ENCODE peak calls at places on chromosomes 6 and 20, in eight cellular contexts. F is A549, B is NB4, E is HCT116, V is GM12892, Z is spleen, U is suprapubic skin, M is heart left ventricle. Q is an unnamed sample.

GRCh38 chr6:30730611-30731435 is 10.7 kb downstream of the TUBB start:
- DNase-seq in F (no peak), B (peak), E (peak), V (peak), Z (peak), U (no peak), M (peak), Q (peak)

GRCh38 chr6:29943053-29943966 is 978 bp downstream of the HLA-A start:
- DNase-seq in F (no peak), B (no peak), E (no peak), V (no peak), Z (peak), U (peak), M (no peak), Q (no peak)

GRCh38 chr6:72787521-72788031 is 165.7 kb downstream of the KCNQ5 start:
- DNase-seq in F (peak), B (no peak), E (no peak), V (no peak), Z (no peak), U (no peak), M (no peak), Q (peak)

GRCh38 chr20:35059612-35060011 is 33.0 kb downstream of the TRPC4AP start:
- DNase-seq in F (no peak), B (no peak), E (no peak), V (no peak), Z (no peak), U (no peak), M (no peak), Q (no peak)

GRCh38 chr20:15196580-15197255 is 859.3 kb upstream of the FLRT3 start:
- DNase-seq in F (no peak), B (no peak), E (no peak), V (no peak), Z (no peak), U (no peak), M (no peak), Q (no peak)

GRCh38 chr6:31952140-31952805 is 6.4 kb downstream of the CFB start:
- DNase-seq in F (peak), B (peak), E (no peak), V (no peak), Z (no peak), U (no peak), M (peak), Q (peak)

GRCh38 chr6:79946773-79947190 is 571 bp downstream of the ELOVL4 start:
- DNase-seq in F (peak), B (peak), E (no peak), V (no peak), Z (no peak), U (no peak), M (no peak), Q (no peak)

GRCh38 chr20:50036703-50037102 is 53.9 kb downstream of the SNAI1 start:
- DNase-seq in F (no peak), B (no peak), E (no peak), V (no peak), Z (no peak), U (no peak), M (no peak), Q (no peak)

GRCh38 chr6:79031821-79032590 is 46.0 kb downstream of the PHIP start:
- DNase-seq in F (no peak), B (no peak), E (no peak), V (no peak), Z (no peak), U (no peak), M (no peak), Q (no peak)

GRCh38 chr6:82608777-82609176 is 245.2 kb downstream of the TPBG start:
- DNase-seq in F (no peak), B (no peak), E (no peak), V (no peak), Z (no peak), U (no peak), M (no peak), Q (peak)

GRCh38 chr6:85401186-85402062 is 48.5 kb upstream of the NT5E start:
- DNase-seq in F (no peak), B (no peak), E (no peak), V (no peak), Z (no peak), U (no peak), M (no peak), Q (peak)

GRCh38 chr6:155066371-155066770 is 71.3 kb downstream of the TIAM2 start:
- DNase-seq in F (no peak), B (no peak), E (no peak), V (no peak), Z (no peak), U (no peak), M (no peak), Q (no peak)

GRCh38 chr6:33673847-33674246 is 37.7 kb downstream of the UQCC2 start:
- DNase-seq in F (no peak), B (no peak), E (no peak), V (no peak), Z (no peak), U (no peak), M (no peak), Q (no peak)

GRCh38 chr20:58855506-58856314 is 3.2 kb downstream of the GNAS start:
- DNase-seq in F (no peak), B (no peak), E (no peak), V (no peak), Z (no peak), U (no peak), M (no peak), Q (no peak)

GRCh38 chr6:125781307-125781868 is 9.4 kb upstream of the NCOA7 start:
- DNase-seq in F (no peak), B (no peak), E (no peak), V (no peak), Z (peak), U (no peak), M (no peak), Q (peak)

GRCh38 chr6:64815718-64816117 is 891.3 kb downstream of the EYS start:
- DNase-seq in F (no peak), B (peak), E (no peak), V (no peak), Z (no peak), U (no peak), M (no peak), Q (no peak)

GRCh38 chr6:149363154-149363553 is 36.9 kb upstream of the SUMO4 start:
- DNase-seq in F (no peak), B (no peak), E (peak), V (no peak), Z (no peak), U (no peak), M (no peak), Q (no peak)

GRCh38 chr6:84681693-84682326 is 82.6 kb downstream of the TBX18 start:
- DNase-seq in F (no peak), B (no peak), E (no peak), V (no peak), Z (no peak), U (no peak), M (no peak), Q (no peak)

GRCh38 chr20:37471741-37472235 is 49.3 kb upstream of the NNAT start:
- DNase-seq in F (no peak), B (no peak), E (no peak), V (no peak), Z (no peak), U (no peak), M (no peak), Q (no peak)

GRCh38 chr6:9646346-9647042 is 768.4 kb downstream of the TFAP2A start:
- DNase-seq in F (no peak), B (peak), E (no peak), V (no peak), Z (no peak), U (no peak), M (peak), Q (no peak)

GRCh38 chr6:134850906-134851305 is 99.0 kb downstream of the ALDH8A1 start:
- DNase-seq in F (no peak), B (no peak), E (no peak), V (no peak), Z (no peak), U (no peak), M (no peak), Q (no peak)

GRCh38 chr20:39795401-39796272 is 833.5 kb downstream of the DHX35 start:
- DNase-seq in F (no peak), B (no peak), E (no peak), V (no peak), Z (no peak), U (no peak), M (no peak), Q (peak)

GRCh38 chr6:56637640-56638039 is 5.0 kb downstream of the DST start:
- DNase-seq in F (peak), B (peak), E (peak), V (no peak), Z (no peak), U (no peak), M (no peak), Q (no peak)

GRCh38 chr6:95578106-95578410 is 723 bp downstream of the MANEA start:
- DNase-seq in F (no peak), B (no peak), E (no peak), V (peak), Z (peak), U (no peak), M (no peak), Q (no peak)

GRCh38 chr20:22414354-22414753 is 170.0 kb downstream of the FOXA2 start:
- DNase-seq in F (no peak), B (no peak), E (no peak), V (no peak), Z (no peak), U (no peak), M (no peak), Q (no peak)

GRCh38 chr6:21946298-21946783 is 350.5 kb downstream of the PRL start:
- DNase-seq in F (no peak), B (peak), E (no peak), V (no peak), Z (no peak), U (no peak), M (no peak), Q (no peak)

GRCh38 chr6:134166529-134167221 is 114.3 kb upstream of the SLC2A12 start:
- DNase-seq in F (no peak), B (no peak), E (no peak), V (no peak), Z (no peak), U (no peak), M (no peak), Q (no peak)

GRCh38 chr6:166025149-166025898 is 142.3 kb downstream of the TBXT start:
- DNase-seq in F (no peak), B (no peak), E (no peak), V (no peak), Z (no peak), U (no peak), M (no peak), Q (peak)

GRCh38 chr6:75602164-75602896 is 650 bp downstream of the SENP6 start:
- DNase-seq in F (no peak), B (peak), E (peak), V (peak), Z (peak), U (peak), M (peak), Q (peak)
- TF ChIP-seq POLR2A in F (peak), B (no peak), E (no peak), V (no peak), Z (no peak), U (no peak), M (no peak), Q (no peak)

GRCh38 chr6:107315116-107315515 is 144.2 kb downstream of the PDSS2 start:
- DNase-seq in F (no peak), B (no peak), E (no peak), V (no peak), Z (no peak), U (no peak), M (no peak), Q (no peak)
- TF ChIP-seq POLR2A in F (no peak), B (no peak), E (no peak), V (no peak), Z (no peak), U (no peak), M (no peak), Q (no peak)

GRCh38 chr20:3753501-3754257 is 13.9 kb downstream of the ADISSP start:
- DNase-seq in F (no peak), B (no peak), E (no peak), V (no peak), Z (no peak), U (no peak), M (no peak), Q (no peak)

GRCh38 chr20:3752386-3752759 is 15.2 kb downstream of the ADISSP start:
- DNase-seq in F (no peak), B (no peak), E (no peak), V (no peak), Z (no peak), U (no peak), M (no peak), Q (no peak)

GRCh38 chr20:3751664-3752385 is 15.7 kb downstream of the ADISSP start:
- DNase-seq in F (no peak), B (no peak), E (no peak), V (no peak), Z (no peak), U (no peak), M (peak), Q (peak)

GRCh38 chr20:3754258-3754595 is 13.3 kb downstream of the ADISSP start:
- DNase-seq in F (no peak), B (no peak), E (no peak), V (no peak), Z (no peak), U (no peak), M (no peak), Q (no peak)

GRCh38 chr20:3753098-3753497 is 14.5 kb downstream of the ADISSP start:
- DNase-seq in F (peak), B (peak), E (peak), V (peak), Z (no peak), U (no peak), M (no peak), Q (peak)
- TF ChIP-seq POLR2A in F (no peak), B (no peak), E (no peak), V (no peak), Z (no peak), U (no peak), M (no peak), Q (no peak)

GRCh38 chr20:13786143-13786828 is 1.5 kb downstream of the NDUFAF5 start:
- DNase-seq in F (no peak), B (peak), E (no peak), V (no peak), Z (no peak), U (no peak), M (no peak), Q (no peak)

GRCh38 chr20:13783528-13783927 is 1.2 kb downstream of the ESF1 start:
- DNase-seq in F (no peak), B (no peak), E (no peak), V (no peak), Z (no peak), U (no peak), M (no peak), Q (no peak)

GRCh38 chr20:13788167-13788834 is 3.5 kb downstream of the NDUFAF5 start:
- DNase-seq in F (peak), B (peak), E (peak), V (peak), Z (no peak), U (no peak), M (no peak), Q (peak)

GRCh38 chr20:13784893-13785715 is at the start of the genes ESF1 and NDUFAF5:
- DNase-seq in F (peak), B (peak), E (peak), V (peak), Z (peak), U (peak), M (peak), Q (peak)

GRCh38 chr20:13784271-13784892 is 337 bp downstream of the ESF1 start:
- DNase-seq in F (peak), B (no peak), E (no peak), V (no peak), Z (peak), U (no peak), M (no peak), Q (no peak)
- TF ChIP-seq POLR2A in F (no peak), B (no peak), E (peak), V (peak), Z (peak), U (no peak), M (no peak), Q (no peak)

DNA sequence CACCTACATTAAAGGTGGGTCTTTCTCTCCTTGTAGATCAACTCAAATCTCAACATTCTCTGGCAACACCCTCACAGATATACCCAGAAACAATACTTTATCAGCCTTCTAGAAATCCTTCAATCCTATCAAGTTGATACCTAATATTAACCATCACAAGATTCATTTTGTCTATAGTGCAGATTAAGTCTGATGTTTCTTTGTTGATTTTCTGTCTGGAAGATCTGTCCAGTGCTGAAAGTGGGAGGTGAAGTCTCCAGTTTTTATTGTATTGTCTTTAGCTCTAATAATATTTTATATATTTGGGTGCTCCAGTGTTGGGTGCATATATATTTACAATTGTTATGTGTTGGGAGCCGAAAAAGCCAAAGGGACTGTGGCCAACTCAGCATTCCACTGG is 493.9 kb upstream of the ADGRB3 start:
- DNase-seq in F (no peak), B (no peak), E (no peak), V (no peak), Z (no peak), U (no peak), M (no peak), Q (no peak)
- TF ChIP-seq POLR2A in F (no peak), B (no peak), E (no peak), V (no peak), Z (no peak), U (no peak), M (no peak), Q (no peak)

GRCh38 chr6:35258858-35259193 is 709 bp upstream of the ZNF76 start:
- DNase-seq in F (peak), B (no peak), E (peak), V (no peak), Z (no peak), U (peak), M (peak), Q (no peak)

GRCh38 chr6:35260642-35261570 is 1.4 kb downstream of the ZNF76 start:
- DNase-seq in F (no peak), B (no peak), E (no peak), V (no peak), Z (no peak), U (no peak), M (no peak), Q (no peak)

GRCh38 chr6:35259946-35260626 is 551 bp downstream of the ZNF76 start:
- DNase-seq in F (peak), B (peak), E (peak), V (peak), Z (no peak), U (peak), M (peak), Q (peak)

GRCh38 chr6:35258336-35258735 is 1.2 kb upstream of the ZNF76 start:
- DNase-seq in F (no peak), B (no peak), E (no peak), V (no peak), Z (no peak), U (no peak), M (no peak), Q (no peak)

DNA sequence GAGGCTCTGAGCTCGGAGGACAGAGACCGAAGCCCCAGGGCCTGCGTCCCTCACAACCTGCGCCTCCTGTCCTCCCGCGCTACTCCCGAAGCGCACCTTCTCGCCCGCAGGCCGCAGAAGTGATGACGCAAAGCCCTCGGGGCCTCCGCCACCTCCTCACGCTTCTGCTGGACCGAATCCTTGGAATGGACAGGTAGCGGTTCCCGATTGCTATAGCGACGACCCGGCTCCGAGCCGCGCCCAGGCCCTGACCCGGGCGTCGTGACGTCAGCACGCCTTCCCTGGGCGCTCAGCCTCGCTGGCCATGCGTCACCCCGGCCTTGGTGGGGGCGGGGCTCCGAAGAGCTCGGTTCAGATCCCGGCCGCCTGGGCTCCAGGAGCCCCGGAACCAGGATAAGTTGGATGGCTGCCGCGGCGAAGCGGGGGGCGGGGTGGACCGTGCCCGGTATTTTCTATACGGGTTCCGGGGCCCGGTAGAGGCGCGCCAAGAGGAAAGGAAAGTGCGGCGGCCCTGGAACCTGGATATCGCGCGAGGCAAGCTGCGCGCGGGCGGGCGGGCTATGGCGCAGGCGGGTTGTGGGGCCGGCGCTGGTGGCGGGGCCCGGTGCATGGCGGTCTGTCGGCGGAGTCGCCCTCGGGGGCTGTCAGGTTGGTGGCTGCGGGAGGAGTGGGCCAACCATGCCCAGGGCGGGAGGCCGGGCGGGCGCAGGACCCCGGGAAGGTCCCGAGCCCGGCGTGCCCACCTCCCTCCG is at the start of gene ZNF76:
- DNase-seq in F (peak), B (peak), E (peak), V (peak), Z (peak), U (peak), M (peak), Q (peak)
- TF ChIP-seq POLR2A in F (peak), B (peak), E (no peak), V (peak), Z (no peak), U (peak), M (no peak), Q (peak)

Q was measured in thyroid gland.